ENCODE peak calls at places on chromosomes 6 and 20, in four cellular contexts. N is body of pancreas, S is tibial nerve, E is heart right ventricle. Z is an unnamed sample.

GRCh38 chr20:50302463-50303041 is 111.9 kb downstream of the CEBPB start:
- DNase-seq in N (no peak), S (peak; percentile 7), E (no peak), Z (no peak)

GRCh38 chr20:51800132-51800721 is 2.1 kb downstream of the SALL4 start:
- DNase-seq in N (peak; percentile 68), S (peak; percentile 16), E (peak; percentile 48), Z (peak; percentile 84)

GRCh38 chr6:111423960-111424846 is 58.8 kb downstream of the REV3L start:
- DNase-seq in N (peak; percentile 72), S (no peak), E (peak; percentile 38), Z (no peak)

GRCh38 chr20:48008850-48009535 is 223.7 kb upstream of the SULF2 start:
- DNase-seq in N (no peak), S (no peak), E (no peak), Z (no peak)

GRCh38 chr20:53547664-53548239 is 45.9 kb downstream of the ZNF217 start:
- DNase-seq in N (peak; percentile 48), S (peak; percentile 48), E (peak; percentile 45), Z (peak; percentile 18)

GRCh38 chr6:137423444-137424168 is 70.6 kb downstream of the OLIG3 start:
- DNase-seq in N (no peak), S (no peak), E (no peak), Z (peak; percentile 35)

GRCh38 chr20:25139061-25139705 is 56.3 kb upstream of the ENTPD6 start:
- DNase-seq in N (peak; percentile 32), S (no peak), E (no peak), Z (peak; percentile 30)

GRCh38 chr6:133705071-133705470 is 183.8 kb upstream of the TCF21 start:
- DNase-seq in N (no peak), S (no peak), E (no peak), Z (no peak)

GRCh38 chr6:34459899-34460593 is 5.8 kb upstream of the PACSIN1 start:
- DNase-seq in N (peak; percentile 77), S (peak; percentile 48), E (peak; percentile 19), Z (peak; percentile 78)

GRCh38 chr6:19478992-19479391 is 358.2 kb upstream of the ID4 start:
- DNase-seq in N (no peak), S (no peak), E (no peak), Z (no peak)

GRCh38 chr20:47706345-47706744 is 78.9 kb downstream of the SULF2 start:
- DNase-seq in N (no peak), S (no peak), E (no peak), Z (no peak)

GRCh38 chr6:33777716-33778474 is 11.0 kb downstream of the LEMD2 start:
- DNase-seq in N (no peak), S (no peak), E (no peak), Z (no peak)

GRCh38 chr6:39076993-39077535 is 28.5 kb downstream of the GLP1R start:
- DNase-seq in N (no peak), S (no peak), E (no peak), Z (peak; percentile 84)

GRCh38 chr6:19697744-19698290 is 139.4 kb upstream of the ID4 start:
- DNase-seq in N (no peak), S (no peak), E (no peak), Z (no peak)

GRCh38 chr20:37354210-37355195 is 8.6 kb downstream of the SRC start:
- DNase-seq in N (peak; percentile 75), S (no peak), E (no peak), Z (no peak)

GRCh38 chr20:11178946-11179654 is 505.3 kb upstream of the JAG1 start:
- DNase-seq in N (no peak), S (no peak), E (no peak), Z (no peak)

GRCh38 chr6:150006961-150007464 is 18.3 kb downstream of the RAET1L start:
- DNase-seq in N (no peak), S (no peak), E (no peak), Z (no peak)

GRCh38 chr6:109491207-109491938 is 8.4 kb upstream of the ZBTB24 start:
- DNase-seq in N (no peak), S (no peak), E (no peak), Z (no peak)

GRCh38 chr6:150813319-150813992 is 52.0 kb upstream of the MTHFD1L start:
- DNase-seq in N (no peak), S (no peak), E (no peak), Z (peak; percentile 24)

GRCh38 chr6:44285552-44286284 is 15.5 kb downstream of the TMEM151B start:
- DNase-seq in N (no peak), S (no peak), E (no peak), Z (no peak)

GRCh38 chr20:61939691-61940360 is 125.9 kb downstream of the TAF4 start:
- DNase-seq in N (no peak), S (no peak), E (no peak), Z (peak; percentile 2)

GRCh38 chr6:8944548-8944947 is 509.2 kb upstream of the SLC35B3 start:
- DNase-seq in N (no peak), S (no peak), E (no peak), Z (no peak)

GRCh38 chr20:8803065-8803464 is 265.8 kb upstream of the PLCB4 start:
- DNase-seq in N (no peak), S (no peak), E (peak; percentile 16), Z (no peak)

GRCh38 chr20:48025061-48025515 is 239.8 kb upstream of the SULF2 start:
- DNase-seq in N (peak; percentile 20), S (peak; percentile 50), E (peak; percentile 29), Z (peak; percentile 83)

GRCh38 chr6:162416845-162417537 is 310.6 kb downstream of the PRKN start:
- DNase-seq in N (no peak), S (no peak), E (no peak), Z (no peak)

GRCh38 chr20:48051810-48052491 is 266.7 kb upstream of the SULF2 start:
- DNase-seq in N (no peak), S (no peak), E (no peak), Z (no peak)

GRCh38 chr6:77638129-77638830 is 14.6 kb upstream of the MEI4 start:
- DNase-seq in N (no peak), S (no peak), E (no peak), Z (no peak)

GRCh38 chr6:20712011-20712410 is 177.8 kb downstream of the CDKAL1 start:
- DNase-seq in N (no peak), S (no peak), E (no peak), Z (no peak)

GRCh38 chr6:43045371-43045930 is 8.2 kb downstream of the CUL7 start:
- DNase-seq in N (no peak), S (no peak), E (no peak), Z (no peak)

GRCh38 chr6:148528292-148528691 is 185.7 kb downstream of the SASH1 start:
- DNase-seq in N (no peak), S (no peak), E (no peak), Z (no peak)

GRCh38 chr6:148532698-148533097 is 190.1 kb downstream of the SASH1 start:
- DNase-seq in N (no peak), S (no peak), E (no peak), Z (no peak)

GRCh38 chr6:148530976-148531375 is 188.3 kb downstream of the SASH1 start:
- DNase-seq in N (no peak), S (no peak), E (no peak), Z (no peak)

GRCh38 chr6:148529010-148529409 is 186.4 kb downstream of the SASH1 start:
- DNase-seq in N (no peak), S (no peak), E (no peak), Z (no peak)

DNA sequence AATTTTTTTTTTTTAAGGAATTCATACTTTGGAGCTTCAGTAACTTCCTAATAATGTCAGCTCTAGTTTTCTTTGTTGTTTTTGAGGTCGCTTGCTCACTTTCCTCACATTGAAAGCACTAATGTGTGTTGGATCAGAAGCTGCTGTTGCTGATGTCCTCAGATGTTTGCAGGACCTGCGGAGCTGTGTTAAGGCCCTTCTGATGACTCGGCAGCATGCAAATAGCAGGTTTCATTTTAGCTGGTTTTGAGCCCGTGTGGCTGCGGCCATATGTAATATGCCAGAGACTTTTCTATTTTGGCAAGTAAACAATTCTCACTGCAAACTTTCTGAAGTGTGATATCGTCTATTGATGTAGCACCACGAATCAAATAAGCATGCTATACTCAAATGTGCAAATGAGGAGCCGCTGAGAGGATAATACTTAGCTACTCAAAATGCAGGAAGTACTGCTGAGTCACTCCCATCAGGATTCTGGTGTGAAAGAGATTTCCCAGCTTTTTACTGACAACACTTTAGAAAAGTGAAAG is 187.8 kb downstream of the SASH1 start:
- DNase-seq in N (no peak), S (no peak), E (no peak), Z (no peak)
- H3K27ac ChIP-seq in N (no peak overlapping the region), S (peak overlapping the region; percentile 54), E (no peak overlapping the region), Z (no peak overlapping the region)

DNA sequence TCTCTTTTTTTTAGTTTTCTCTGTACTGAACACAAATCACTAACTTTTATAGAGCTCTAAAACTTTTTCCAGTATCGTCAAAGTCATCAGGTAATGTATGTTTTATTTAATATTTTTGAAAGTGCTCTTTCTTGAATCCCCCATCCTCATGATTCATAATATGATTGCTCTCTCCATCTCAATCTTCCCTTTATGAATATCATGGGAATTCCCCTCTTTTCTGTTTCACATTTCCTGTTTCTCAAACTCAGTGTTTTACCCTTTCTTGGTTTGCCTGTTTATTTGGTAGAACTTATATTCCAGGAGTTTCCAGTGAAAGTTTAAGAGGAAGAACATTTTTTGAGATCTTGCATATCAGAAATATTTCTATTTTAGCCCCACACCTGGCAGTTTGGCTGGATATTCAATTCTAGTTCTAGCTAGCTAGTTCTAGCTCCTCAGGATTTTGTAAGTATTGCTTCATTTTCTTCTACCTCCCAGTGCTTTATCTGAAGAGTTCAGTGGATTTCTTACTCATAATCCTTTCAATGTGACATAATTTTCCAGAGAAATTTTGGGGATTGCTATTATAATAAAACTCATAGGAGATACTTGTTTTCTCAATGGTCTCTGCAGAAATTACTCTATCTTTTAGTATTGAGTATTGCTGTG is 6.1 kb upstream of the C6orf58 start:
- DNase-seq in N (no peak), S (no peak), E (no peak), Z (no peak)
- TF ChIP-seq CTCF in N (no peak), S (no peak), E (no peak), Z (no peak)

GRCh38 chr6:14757414-14757813 is 488.5 kb upstream of the JARID2 start:
- DNase-seq in N (no peak), S (no peak), E (no peak), Z (no peak)
- H3K27me3 ChIP-seq in N (no peaks in the 10 kb centered on the region), S (no peaks in the 10 kb centered on the region), E (no peaks in the 10 kb centered on the region), Z (no peaks in the 10 kb centered on the region)

GRCh38 chr6:97813881-97814280 is 530.9 kb upstream of the MMS22L start:
- DNase-seq in N (no peak), S (no peak), E (no peak), Z (peak; percentile 14)
- H3K27ac ChIP-seq in N (no peak overlapping the region), S (no peak overlapping the region), E (no peak overlapping the region), Z (no peak overlapping the region)

GRCh38 chr6:30238178-30238795 is 25.1 kb upstream of the TRIM26 start:
- DNase-seq in N (no peak), S (no peak), E (no peak), Z (peak; percentile 51)
- TF ChIP-seq CTCF in N (no peak), S (no peak), E (peak; percentile 18), Z (peak; percentile 79)